ENCODE peak calls at places on chromosomes 11 and 22, in nine cellular contexts. M is HCT116; V is ELR; E is stimulated activated CD4-positive, alpha-beta T cell treated with anti-CD3 and anti-CD28 coated beads, Interleukin-1b, Interleukin-23, amount 100 ng/mL, for 24 hours; P is stimulated activated CD8-positive, alpha-beta memory T cell treated with anti-CD3 and anti-CD28 coated beads, Interleukin-2, amount 100 ng/mL, for 1 hour; F is GM04503; Q is IMR-90; H is activated CD4-positive, alpha-beta T cell treated with anti-CD3 and anti-CD28 coated beads for 36 hours; C is RWPE1. N is an unnamed sample.

GRCh38 chr22:35582218-35582860 is 34.8 kb downstream of the MB start:
- DNase-seq in E (no peak), V (no peak), C (no peak), M (no peak), H (no peak), P (no peak), F (no peak), Q (peak; percentile 68), N (no peak)

GRCh38 chr11:38680746-38681145 is 2082.7 kb upstream of the RAG2 start:
- DNase-seq in V (peak; percentile 3), M (no peak), Q (no peak), F (no peak), P (no peak), C (peak; percentile 13), E (no peak), H (no peak), N (no peak)

GRCh38 chr22:44589831-44590230 is 91.8 kb upstream of the RTL6 start:
- DNase-seq in M (no peak), V (no peak), Q (no peak), H (no peak), E (no peak), P (no peak), C (no peak), F (no peak), N (no peak)

GRCh38 chr11:460331-461199 is 10.5 kb downstream of the PTDSS2 start:
- DNase-seq in F (no peak), P (no peak), Q (no peak), H (no peak), C (peak; percentile 68), V (no peak), E (no peak), M (no peak), N (no peak)

GRCh38 chr22:43144949-43145348 is 1.8 kb upstream of the MCAT start:
- DNase-seq in F (no peak), M (no peak), V (no peak), Q (no peak), E (no peak), C (no peak), H (no peak), P (no peak), N (no peak)

GRCh38 chr11:119130662-119131061 is 9.3 kb downstream of the HINFP start:
- DNase-seq in V (peak; percentile 46), Q (peak; percentile 43), F (no peak), C (no peak), E (no peak), M (no peak), H (no peak), P (no peak), N (no peak)

GRCh38 chr11:134564472-134565200 is 152.6 kb upstream of the B3GAT1 start:
- DNase-seq in H (no peak), E (no peak), V (no peak), F (no peak), Q (no peak), P (no peak), M (no peak), C (no peak), N (no peak)

GRCh38 chr11:34331329-34331728 is 26.5 kb downstream of the ABTB2 start:
- DNase-seq in P (no peak), H (no peak), C (peak; percentile 42), M (no peak), E (no peak), Q (peak; percentile 60), V (peak; percentile 63), F (peak; percentile 73), N (no peak)

GRCh38 chr11:95641506-95641905 is 148.1 kb downstream of the FAM76B start:
- DNase-seq in C (no peak), F (no peak), V (no peak), H (peak; percentile 36), P (no peak), E (no peak), M (no peak), Q (no peak), N (no peak)

GRCh38 chr22:46865642-46866041 is 103.2 kb downstream of the TBC1D22A start:
- DNase-seq in H (no peak), Q (no peak), C (no peak), E (no peak), F (no peak), M (no peak), P (no peak), V (no peak), N (no peak)

GRCh38 chr11:1826552-1827094 is 8.2 kb upstream of the SYT8 start:
- DNase-seq in C (peak; percentile 34), E (no peak), H (no peak), P (no peak), Q (peak; percentile 59), M (no peak), V (peak; percentile 20), F (no peak), N (no peak)

GRCh38 chr22:45073064-45073463 is 63.3 kb upstream of the PHF21B start:
- DNase-seq in F (no peak), H (no peak), C (no peak), Q (no peak), V (no peak), E (no peak), P (no peak), M (no peak), N (no peak)

GRCh38 chr22:38845368-38845740 is 1.5 kb upstream of the NPTXR start:
- DNase-seq in Q (no peak), C (no peak), V (no peak), M (no peak), F (no peak), P (no peak), H (no peak), E (no peak), N (no peak)

GRCh38 chr11:60902625-60903024 is 3.8 kb downstream of the PRPF19 start:
- DNase-seq in F (no peak), Q (no peak), H (no peak), C (no peak), V (no peak), M (no peak), E (no peak), P (no peak), N (no peak)

GRCh38 chr22:42725606-42726355 is 5.1 kb upstream of the A4GALT start:
- DNase-seq in Q (no peak), P (no peak), V (peak; percentile 15), C (no peak), E (no peak), M (no peak), H (no peak), F (no peak), N (no peak)

GRCh38 chr11:15159085-15159484 is 44.4 kb downstream of the INSC start:
- DNase-seq in F (no peak), E (no peak), M (peak; percentile 28), H (no peak), V (peak; percentile 76), C (peak; percentile 41), P (no peak), Q (peak; percentile 49), N (no peak)

GRCh38 chr22:50298937-50299656 is 8.3 kb downstream of the PLXNB2 start:
- DNase-seq in P (no peak), M (no peak), F (no peak), C (no peak), Q (peak; percentile 11), H (no peak), E (no peak), V (no peak), N (no peak)

GRCh38 chr11:114377612-114378267 is 22.6 kb downstream of the C11orf71 start:
- DNase-seq in Q (peak; percentile 87), P (no peak), M (no peak), V (peak; percentile 95), C (no peak), H (no peak), F (peak; percentile 94), E (no peak), N (no peak)

GRCh38 chr11:69899957-69900821 is 81.0 kb upstream of the FGF3 start:
- DNase-seq in F (no peak), E (no peak), V (peak; percentile 28), M (no peak), C (no peak), H (no peak), Q (no peak), P (no peak), N (no peak)

GRCh38 chr11:66232769-66233168 is 35.7 kb upstream of the RAB1B start:
- DNase-seq in H (no peak), C (no peak), E (no peak), Q (no peak), F (no peak), M (no peak), P (no peak), V (no peak), N (no peak)

GRCh38 chr11:65639623-65640482 is 2.0 kb downstream of the SIPA1 start:
- DNase-seq in M (no peak), E (no peak), P (peak; percentile 49), V (no peak), C (no peak), Q (no peak), F (no peak), H (peak; percentile 76), N (no peak)

GRCh38 chr11:10418950-10419310 is 36.1 kb upstream of the AMPD3 start:
- DNase-seq in M (no peak), Q (no peak), E (no peak), F (no peak), P (no peak), H (no peak), V (no peak), C (no peak), N (no peak)

GRCh38 chr11:16346975-16347374 is 9.4 kb downstream of the SOX6 start:
- DNase-seq in M (no peak), P (no peak), Q (peak; percentile 83), H (no peak), E (no peak), C (no peak), F (no peak), V (no peak), N (no peak)

GRCh38 chr11:71250512-71251158 is 1.7 kb downstream of the SHANK2 start:
- DNase-seq in P (no peak), V (no peak), F (no peak), Q (no peak), M (no peak), C (no peak), E (no peak), H (no peak), N (no peak)

GRCh38 chr22:44307509-44308169 is 5.1 kb downstream of the SHISAL1 start:
- DNase-seq in C (no peak), P (no peak), V (no peak), H (no peak), Q (peak; percentile 19), E (no peak), F (no peak), M (no peak), N (no peak)

GRCh38 chr11:64607381-64608259 is 16.6 kb downstream of the SLC22A12 start:
- DNase-seq in Q (peak; percentile 5), V (peak; percentile 17), H (no peak), M (no peak), P (no peak), F (no peak), E (no peak), C (peak; percentile 24), N (no peak)

GRCh38 chr11:30487200-30487898 is 98.8 kb downstream of the MPPED2 start:
- DNase-seq in Q (peak; percentile 40), H (no peak), E (no peak), P (no peak), V (no peak), F (no peak), M (no peak), C (no peak), N (no peak)

GRCh38 chr11:10730151-10730550 is 20.9 kb upstream of the CTR9 start:
- DNase-seq in H (no peak), V (no peak), P (no peak), M (no peak), E (no peak), C (no peak), F (no peak), Q (no peak), N (no peak)

GRCh38 chr11:8567597-8568198 is 26.3 kb downstream of the STK33 start:
- DNase-seq in E (no peak), V (peak; percentile 51), Q (peak; percentile 20), H (no peak), F (no peak), C (peak; percentile 38), P (no peak), M (no peak), N (no peak)

N was measured in neuronal stem cell.